ENCODE peak calls at places on chromosomes 1 and 21, in seven cellular contexts. One of them, this sample, is unnamed.

GRCh38 chr1:182952677-182953444 is at the start of gene SHCBP1L:
- DNase-seq in mucosa of descending colon: no peak
- DNase-seq in CD4-positive, alpha-beta memory T cell: no peak
- DNase-seq in upper lobe of right lung: no peak
- DNase-seq in effector memory CD4-positive, alpha-beta T cell: no peak
- DNase-seq in mesendoderm: no peak
- DNase-seq in cardiac muscle cell: no peak
- DNase-seq in this sample: no peak

GRCh38 chr1:194102607-194103006 is 916.2 kb upstream of the B3GALT2 start:
- DNase-seq in effector memory CD4-positive, alpha-beta T cell: no peak
- DNase-seq in CD4-positive, alpha-beta memory T cell: no peak
- DNase-seq in mesendoderm: peak; percentile 39
- DNase-seq in cardiac muscle cell: no peak
- DNase-seq in upper lobe of right lung: no peak
- DNase-seq in mucosa of descending colon: peak; percentile 13
- DNase-seq in this sample: no peak

GRCh38 chr1:34277150-34277549 is 100.4 kb downstream of the C1orf94 start:
- DNase-seq in cardiac muscle cell: no peak
- DNase-seq in CD4-positive, alpha-beta memory T cell: no peak
- DNase-seq in mesendoderm: no peak
- DNase-seq in upper lobe of right lung: no peak
- DNase-seq in mucosa of descending colon: no peak
- DNase-seq in effector memory CD4-positive, alpha-beta T cell: no peak
- DNase-seq in this sample: no peak

GRCh38 chr1:14835725-14836124 is 237.2 kb downstream of the KAZN start:
- DNase-seq in cardiac muscle cell: no peak
- DNase-seq in CD4-positive, alpha-beta memory T cell: no peak
- DNase-seq in upper lobe of right lung: no peak
- DNase-seq in mucosa of descending colon: no peak
- DNase-seq in mesendoderm: no peak
- DNase-seq in effector memory CD4-positive, alpha-beta T cell: no peak
- DNase-seq in this sample: no peak

GRCh38 chr1:82465024-82465423 is 664.3 kb downstream of the ADGRL2 start:
- DNase-seq in mucosa of descending colon: no peak
- DNase-seq in CD4-positive, alpha-beta memory T cell: no peak
- DNase-seq in effector memory CD4-positive, alpha-beta T cell: no peak
- DNase-seq in cardiac muscle cell: no peak
- DNase-seq in upper lobe of right lung: no peak
- DNase-seq in mesendoderm: no peak
- DNase-seq in this sample: no peak

GRCh38 chr1:25468037-25468436 is 37.3 kb downstream of the MACO1 start:
- DNase-seq in mesendoderm: no peak
- DNase-seq in mucosa of descending colon: no peak
- DNase-seq in CD4-positive, alpha-beta memory T cell: no peak
- DNase-seq in upper lobe of right lung: no peak
- DNase-seq in cardiac muscle cell: peak; percentile 72
- DNase-seq in effector memory CD4-positive, alpha-beta T cell: no peak
- DNase-seq in this sample: no peak

GRCh38 chr1:234911787-234912186 is 216.8 kb downstream of the TOMM20 start:
- DNase-seq in upper lobe of right lung: peak; percentile 59
- DNase-seq in CD4-positive, alpha-beta memory T cell: peak; percentile 60
- DNase-seq in mucosa of descending colon: no peak
- DNase-seq in mesendoderm: no peak
- DNase-seq in effector memory CD4-positive, alpha-beta T cell: no peak
- DNase-seq in cardiac muscle cell: no peak
- DNase-seq in this sample: peak; percentile 36

GRCh38 chr1:91653183-91653582 is 152.5 kb downstream of the CDC7 start:
- DNase-seq in effector memory CD4-positive, alpha-beta T cell: no peak
- DNase-seq in mucosa of descending colon: no peak
- DNase-seq in cardiac muscle cell: no peak
- DNase-seq in mesendoderm: no peak
- DNase-seq in upper lobe of right lung: no peak
- DNase-seq in CD4-positive, alpha-beta memory T cell: no peak
- DNase-seq in this sample: no peak

GRCh38 chr1:154328318-154329151 is 3.2 kb downstream of the ATP8B2 start:
- DNase-seq in CD4-positive, alpha-beta memory T cell: peak; percentile 88
- DNase-seq in mucosa of descending colon: peak; percentile 83
- DNase-seq in cardiac muscle cell: peak; percentile 80
- DNase-seq in mesendoderm: peak; percentile 74
- DNase-seq in upper lobe of right lung: peak; percentile 94
- DNase-seq in effector memory CD4-positive, alpha-beta T cell: peak; percentile 85
- DNase-seq in this sample: peak; percentile 90

GRCh38 chr1:226526801-226527595 is 21.6 kb upstream of the STUM start:
- DNase-seq in upper lobe of right lung: no peak
- DNase-seq in cardiac muscle cell: peak; percentile 61
- DNase-seq in mesendoderm: peak; percentile 89
- DNase-seq in CD4-positive, alpha-beta memory T cell: no peak
- DNase-seq in mucosa of descending colon: no peak
- DNase-seq in effector memory CD4-positive, alpha-beta T cell: no peak
- DNase-seq in this sample: no peak

DNA sequence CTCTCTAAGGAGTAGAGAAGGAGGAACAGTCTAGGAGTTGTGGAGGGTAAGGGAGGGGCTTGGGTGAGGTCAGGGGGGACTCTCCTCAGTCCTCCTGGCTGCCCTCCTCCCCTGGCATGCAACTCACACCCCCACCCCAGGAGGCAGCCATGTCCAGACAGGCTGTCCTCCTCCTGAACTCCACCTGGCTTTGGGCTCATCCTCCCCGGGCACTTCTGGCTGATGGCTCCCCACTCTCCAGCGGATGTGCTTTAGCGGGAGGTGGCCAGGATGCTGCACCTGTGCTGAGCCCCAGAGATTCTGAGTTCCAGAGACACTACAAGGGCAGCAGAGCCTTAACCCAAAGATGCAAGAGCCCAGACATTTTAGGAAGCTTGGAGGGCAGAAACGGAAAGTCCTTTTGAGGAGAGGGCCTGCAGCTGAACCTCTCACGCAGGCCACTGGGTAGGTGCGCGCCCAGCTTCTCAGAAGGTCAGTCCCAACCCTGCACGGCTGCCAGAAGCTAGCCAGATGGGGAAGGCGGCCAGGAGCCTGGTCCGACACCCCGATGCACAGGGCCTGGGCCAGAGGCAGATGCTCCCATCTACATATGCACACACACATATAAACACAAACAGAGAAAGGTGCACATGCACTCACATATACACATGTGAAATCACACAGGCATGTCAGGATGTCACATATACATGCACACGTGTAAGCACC is 83.4 kb downstream of the PDE9A start:
- DNase-seq in upper lobe of right lung: no peak
- DNase-seq in CD4-positive, alpha-beta memory T cell: no peak
- DNase-seq in cardiac muscle cell: no peak
- DNase-seq in mucosa of descending colon: no peak
- DNase-seq in mesendoderm: no peak
- DNase-seq in effector memory CD4-positive, alpha-beta T cell: no peak
- DNase-seq in this sample: no peak
- H3K36me3 ChIP-seq in upper lobe of right lung: no peaks in the 10 kb centered on the region
- H3K36me3 ChIP-seq in CD4-positive, alpha-beta memory T cell: no peaks in the 10 kb centered on the region
- H3K36me3 ChIP-seq in cardiac muscle cell: no peaks in the 10 kb centered on the region
- H3K36me3 ChIP-seq in mucosa of descending colon: no peaks in the 10 kb centered on the region
- H3K36me3 ChIP-seq in mesendoderm: peaks cover 14% of the 10 kb centered on the region
- H3K36me3 ChIP-seq in effector memory CD4-positive, alpha-beta T cell: no peaks in the 10 kb centered on the region
- H3K36me3 ChIP-seq in this sample: no peaks in the 10 kb centered on the region

GRCh38 chr1:116388122-116388521 is 15.1 kb downstream of the ATP1A1 start:
- DNase-seq in mucosa of descending colon: no peak
- DNase-seq in cardiac muscle cell: no peak
- DNase-seq in effector memory CD4-positive, alpha-beta T cell: no peak
- DNase-seq in mesendoderm: no peak
- DNase-seq in CD4-positive, alpha-beta memory T cell: no peak
- DNase-seq in upper lobe of right lung: no peak
- DNase-seq in this sample: no peak
- H3K36me3 ChIP-seq in mucosa of descending colon: peaks cover 7% of the 10 kb centered on the region
- H3K36me3 ChIP-seq in cardiac muscle cell: peaks cover 96% of the 10 kb centered on the region
- H3K36me3 ChIP-seq in effector memory CD4-positive, alpha-beta T cell: peaks cover 93% of the 10 kb centered on the region
- H3K36me3 ChIP-seq in mesendoderm: peaks cover 39% of the 10 kb centered on the region
- H3K36me3 ChIP-seq in CD4-positive, alpha-beta memory T cell: peaks cover 84% of the 10 kb centered on the region
- H3K36me3 ChIP-seq in upper lobe of right lung: peaks cover 97% of the 10 kb centered on the region
- H3K36me3 ChIP-seq in this sample: peaks cover 83% of the 10 kb centered on the region

GRCh38 chr1:52403566-52404115 is 582 bp downstream of the ORC1 start:
- DNase-seq in CD4-positive, alpha-beta memory T cell: peak; percentile 61
- DNase-seq in upper lobe of right lung: no peak
- DNase-seq in mesendoderm: peak; percentile 87
- DNase-seq in cardiac muscle cell: no peak
- DNase-seq in mucosa of descending colon: peak; percentile 46
- DNase-seq in effector memory CD4-positive, alpha-beta T cell: peak; percentile 43
- DNase-seq in this sample: peak; percentile 74

GRCh38 chr1:52400131-52400530 is 4.1 kb downstream of the ORC1 start:
- DNase-seq in CD4-positive, alpha-beta memory T cell: no peak
- DNase-seq in mucosa of descending colon: no peak
- DNase-seq in effector memory CD4-positive, alpha-beta T cell: no peak
- DNase-seq in mesendoderm: no peak
- DNase-seq in cardiac muscle cell: no peak
- DNase-seq in upper lobe of right lung: no peak
- DNase-seq in this sample: no peak

GRCh38 chr1:52402860-52403240 is 1.4 kb downstream of the ORC1 start:
- DNase-seq in CD4-positive, alpha-beta memory T cell: no peak
- DNase-seq in mesendoderm: no peak
- DNase-seq in upper lobe of right lung: no peak
- DNase-seq in effector memory CD4-positive, alpha-beta T cell: no peak
- DNase-seq in mucosa of descending colon: peak; percentile 30
- DNase-seq in cardiac muscle cell: no peak
- DNase-seq in this sample: no peak

GRCh38 chr1:52404116-52404974 is at the start of the genes ORC1 and PRPF38A:
- DNase-seq in CD4-positive, alpha-beta memory T cell: peak; percentile 94
- DNase-seq in cardiac muscle cell: peak; percentile 100
- DNase-seq in mesendoderm: peak; percentile 99
- DNase-seq in effector memory CD4-positive, alpha-beta T cell: peak; percentile 96
- DNase-seq in mucosa of descending colon: peak; percentile 100
- DNase-seq in upper lobe of right lung: peak; percentile 97
- DNase-seq in this sample: peak; percentile 96

GRCh38 chr1:52404975-52405338 is 555 bp downstream of the PRPF38A start:
- DNase-seq in cardiac muscle cell: no peak
- DNase-seq in upper lobe of right lung: no peak
- DNase-seq in mucosa of descending colon: no peak
- DNase-seq in CD4-positive, alpha-beta memory T cell: no peak
- DNase-seq in mesendoderm: no peak
- DNase-seq in effector memory CD4-positive, alpha-beta T cell: no peak
- DNase-seq in this sample: no peak
- H3K36me3 ChIP-seq in cardiac muscle cell: peaks cover 4% of the 10 kb centered on the region
- H3K36me3 ChIP-seq in upper lobe of right lung: peaks cover 38% of the 10 kb centered on the region
- H3K36me3 ChIP-seq in mucosa of descending colon: no peaks in the 10 kb centered on the region
- H3K36me3 ChIP-seq in CD4-positive, alpha-beta memory T cell: peaks cover 29% of the 10 kb centered on the region
- H3K36me3 ChIP-seq in mesendoderm: peaks cover 14% of the 10 kb centered on the region
- H3K36me3 ChIP-seq in effector memory CD4-positive, alpha-beta T cell: peaks cover 31% of the 10 kb centered on the region
- H3K36me3 ChIP-seq in this sample: peaks cover 24% of the 10 kb centered on the region

GRCh38 chr1:168202941-168203654 is 22.7 kb upstream of the SFT2D2 start:
- DNase-seq in effector memory CD4-positive, alpha-beta T cell: no peak
- DNase-seq in CD4-positive, alpha-beta memory T cell: no peak
- DNase-seq in mesendoderm: peak; percentile 43
- DNase-seq in upper lobe of right lung: no peak
- DNase-seq in cardiac muscle cell: no peak
- DNase-seq in mucosa of descending colon: no peak
- DNase-seq in this sample: no peak

GRCh38 chr1:168195199-168196135 is 16.7 kb downstream of the TIPRL start:
- DNase-seq in effector memory CD4-positive, alpha-beta T cell: no peak
- DNase-seq in mesendoderm: peak; percentile 59
- DNase-seq in CD4-positive, alpha-beta memory T cell: no peak
- DNase-seq in upper lobe of right lung: no peak
- DNase-seq in cardiac muscle cell: no peak
- DNase-seq in mucosa of descending colon: no peak
- DNase-seq in this sample: no peak

DNA sequence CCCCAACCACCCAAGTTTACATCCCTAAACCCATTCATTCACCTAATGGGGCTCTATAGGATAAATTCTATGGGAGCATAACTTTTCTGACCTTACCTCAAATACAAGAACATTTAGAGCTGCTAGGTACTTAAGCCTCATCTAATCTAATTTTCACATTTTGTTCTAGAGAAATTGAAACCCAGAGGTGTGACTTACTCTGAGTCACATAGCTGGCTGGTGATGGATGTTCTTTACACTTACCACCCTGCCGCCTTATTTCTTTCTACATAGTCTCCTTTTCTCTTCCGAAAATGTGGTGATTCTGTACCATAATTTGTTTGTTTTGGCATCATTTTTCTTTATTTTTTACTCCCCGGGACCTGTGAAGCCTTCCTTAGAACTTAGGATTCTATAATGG is 20.3 kb downstream of the TIPRL start:
- DNase-seq in upper lobe of right lung: no peak
- DNase-seq in mesendoderm: peak; percentile 42
- DNase-seq in CD4-positive, alpha-beta memory T cell: no peak
- DNase-seq in cardiac muscle cell: no peak
- DNase-seq in mucosa of descending colon: no peak
- DNase-seq in effector memory CD4-positive, alpha-beta T cell: no peak
- DNase-seq in this sample: no peak
- H3K36me3 ChIP-seq in upper lobe of right lung: peaks cover 65% of the 10 kb centered on the region
- H3K36me3 ChIP-seq in mesendoderm: no peaks in the 10 kb centered on the region
- H3K36me3 ChIP-seq in CD4-positive, alpha-beta memory T cell: peaks cover 30% of the 10 kb centered on the region
- H3K36me3 ChIP-seq in cardiac muscle cell: peaks cover 40% of the 10 kb centered on the region
- H3K36me3 ChIP-seq in mucosa of descending colon: no peaks in the 10 kb centered on the region
- H3K36me3 ChIP-seq in effector memory CD4-positive, alpha-beta T cell: peaks cover 40% of the 10 kb centered on the region
- H3K36me3 ChIP-seq in this sample: peaks cover 29% of the 10 kb centered on the region

DNA sequence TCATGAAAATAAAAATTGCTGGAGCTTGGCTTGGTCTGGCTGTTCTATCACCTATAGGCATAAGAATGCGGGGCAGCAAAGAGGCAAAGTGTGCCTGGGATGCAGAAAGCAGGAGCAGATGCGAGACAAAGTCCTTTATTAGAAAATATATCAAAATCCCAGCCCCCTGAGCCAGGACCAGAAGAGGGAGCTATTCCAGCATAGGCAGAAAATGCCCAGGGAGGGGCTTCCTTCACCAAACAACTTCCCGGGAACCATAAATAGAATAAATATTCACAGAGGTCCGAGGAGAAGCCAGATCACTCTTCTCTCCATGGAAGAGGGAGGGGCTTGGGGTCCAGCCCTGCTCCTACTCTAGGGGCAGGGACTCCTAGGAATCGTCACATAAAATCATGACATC is 5.0 kb downstream of the PPOX start:
- DNase-seq in CD4-positive, alpha-beta memory T cell: no peak
- DNase-seq in cardiac muscle cell: no peak
- DNase-seq in upper lobe of right lung: no peak
- DNase-seq in effector memory CD4-positive, alpha-beta T cell: no peak
- DNase-seq in mesendoderm: no peak
- DNase-seq in mucosa of descending colon: no peak
- DNase-seq in this sample: no peak
- H3K36me3 ChIP-seq in CD4-positive, alpha-beta memory T cell: peaks cover 59% of the 10 kb centered on the region
- H3K36me3 ChIP-seq in cardiac muscle cell: peaks cover 37% of the 10 kb centered on the region
- H3K36me3 ChIP-seq in upper lobe of right lung: peaks cover 70% of the 10 kb centered on the region
- H3K36me3 ChIP-seq in effector memory CD4-positive, alpha-beta T cell: peaks cover 60% of the 10 kb centered on the region
- H3K36me3 ChIP-seq in mesendoderm: peaks cover 10% of the 10 kb centered on the region
- H3K36me3 ChIP-seq in mucosa of descending colon: peaks cover 2% of the 10 kb centered on the region
- H3K36me3 ChIP-seq in this sample: peaks cover 53% of the 10 kb centered on the region

This sample was measured in CD8-positive, alpha-beta memory T cell.